ENCODE peak calls at places on chromosomes 7 and 10, in ten cellular contexts. M is left cardiac atrium, O is osteocyte, A is NCI-H460, Y is lung, U is kidney epithelial cell, X is globus pallidus, L is SK-N-MC, N is ELF-1, K is endothelial cell of umbilical vein. T is an unnamed sample.

GRCh38 chr10:27359792-27360320 is 119.3 kb upstream of the ACBD5 start:
- DNase-seq in M (no peak), O (no peak), A (no peak), Y (no peak), U (no peak), X (no peak), L (no peak), N (no peak), K (no peak), T (no peak)

GRCh38 chr10:59227136-59227673 is 50.8 kb downstream of the PHYHIPL start:
- DNase-seq in M (no peak), O (no peak), A (no peak), Y (no peak), U (no peak), X (peak; percentile 50), L (no peak), N (no peak), K (no peak), T (no peak)

GRCh38 chr7:149670288-149670687 is 103.1 kb downstream of the ZNF467 start:
- DNase-seq in M (peak; percentile 43), O (no peak), A (peak; percentile 27), Y (no peak), U (no peak), X (peak; percentile 70), L (peak; percentile 16), N (no peak), K (peak; percentile 55), T (peak; percentile 96)

GRCh38 chr10:22103701-22104100 is 100.2 kb upstream of the DNAJC1 start:
- DNase-seq in M (no peak), O (no peak), A (peak; percentile 13), Y (no peak), U (no peak), X (no peak), L (no peak), N (peak; percentile 12), K (peak; percentile 11), T (no peak)

GRCh38 chr7:1314021-1314907 is 81.6 kb downstream of the UNCX start:
- DNase-seq in M (no peak), O (no peak), A (no peak), Y (no peak), U (no peak), X (no peak), L (no peak), N (no peak), K (no peak), T (no peak)

GRCh38 chr7:26166681-26167266 is 14.8 kb downstream of the NFE2L3 start:
- DNase-seq in M (no peak), O (no peak), A (no peak), Y (no peak), U (no peak), X (no peak), L (no peak), N (peak; percentile 9), K (no peak), T (no peak)

GRCh38 chr10:15719899-15720634 is at the start of gene ITGA8:
- DNase-seq in M (no peak), O (no peak), A (no peak), Y (no peak), U (no peak), X (no peak), L (no peak), N (peak; percentile 82), K (peak; percentile 22), T (no peak)

GRCh38 chr7:33196194-33196593 is 66.8 kb downstream of the BBS9 start:
- DNase-seq in M (no peak), O (no peak), A (no peak), Y (no peak), U (no peak), X (no peak), L (no peak), N (no peak), K (no peak), T (no peak)

GRCh38 chr10:125719173-125720001 is at the start of gene EDRF1:
- DNase-seq in M (peak; percentile 98), O (peak; percentile 100), A (peak; percentile 99), Y (peak; percentile 99), U (peak; percentile 83), X (peak; percentile 97), L (peak; percentile 76), N (peak; percentile 100), K (peak; percentile 100), T (peak; percentile 99)

GRCh38 chr7:13262929-13263530 is 575.6 kb downstream of the ARL4A start:
- DNase-seq in M (no peak), O (no peak), A (peak; percentile 52), Y (no peak), U (no peak), X (peak; percentile 36), L (no peak), N (no peak), K (peak; percentile 70), T (peak; percentile 40)

GRCh38 chr7:52616552-52616951 is 418.9 kb upstream of the POM121L12 start:
- DNase-seq in M (no peak), O (no peak), A (no peak), Y (no peak), U (no peak), X (no peak), L (no peak), N (no peak), K (no peak), T (no peak)

GRCh38 chr10:102669206-102670064 is 25.2 kb downstream of the TRIM8 start:
- DNase-seq in M (peak; percentile 68), O (no peak), A (no peak), Y (peak; percentile 69), U (no peak), X (no peak), L (no peak), N (peak; percentile 70), K (no peak), T (no peak)

GRCh38 chr7:116792813-116793212 is 69.6 kb upstream of the CAPZA2 start:
- DNase-seq in M (no peak), O (no peak), A (no peak), Y (no peak), U (no peak), X (no peak), L (no peak), N (no peak), K (no peak), T (no peak)

GRCh38 chr10:75202321-75203096 is 8.1 kb upstream of the VDAC2 start:
- DNase-seq in M (peak; percentile 86), O (no peak), A (peak; percentile 14), Y (peak; percentile 48), U (no peak), X (no peak), L (no peak), N (no peak), K (no peak), T (no peak)

GRCh38 chr7:142420554-142421362 is 162.9 kb upstream of the PRSS58 start:
- DNase-seq in M (no peak), O (no peak), A (no peak), Y (no peak), U (no peak), X (no peak), L (no peak), N (peak; percentile 80), K (peak; percentile 23), T (no peak)

GRCh38 chr7:150784954-150785353 is 15.2 kb downstream of the TMEM176B start:
- DNase-seq in M (no peak), O (no peak), A (no peak), Y (no peak), U (no peak), X (no peak), L (no peak), N (no peak), K (no peak), T (no peak)

GRCh38 chr7:144063710-144064109 is 5.9 kb upstream of the OR2A25 start:
- DNase-seq in M (no peak), O (no peak), A (peak; percentile 5), Y (no peak), U (no peak), X (no peak), L (no peak), N (no peak), K (no peak), T (no peak)

GRCh38 chr10:72162978-72163377 is 52.8 kb upstream of the ANAPC16 start:
- DNase-seq in M (no peak), O (no peak), A (no peak), Y (no peak), U (no peak), X (no peak), L (no peak), N (no peak), K (peak; percentile 28), T (no peak)

GRCh38 chr10:104501449-104501848 is 139.6 kb upstream of the SORCS3 start:
- DNase-seq in M (no peak), O (no peak), A (no peak), Y (no peak), U (no peak), X (no peak), L (no peak), N (no peak), K (no peak), T (no peak)

GRCh38 chr10:43093423-43094090 is 16.7 kb downstream of the RET start:
- DNase-seq in M (no peak), O (no peak), A (no peak), Y (no peak), U (no peak), X (no peak), L (no peak), N (peak; percentile 79), K (no peak), T (no peak)

GRCh38 chr7:87599336-87599735 is 1.3 kb downstream of the ABCB1 start:
- DNase-seq in M (no peak), O (no peak), A (no peak), Y (no peak), U (no peak), X (no peak), L (no peak), N (no peak), K (no peak), T (no peak)

GRCh38 chr7:73429218-73429617 is 4.4 kb upstream of the FZD9 start:
- DNase-seq in M (no peak), O (no peak), A (no peak), Y (no peak), U (no peak), X (no peak), L (no peak), N (peak; percentile 74), K (no peak), T (no peak)

GRCh38 chr10:12689893-12690292 is 311.6 kb downstream of the CCDC3 start:
- DNase-seq in M (no peak), O (no peak), A (no peak), Y (no peak), U (no peak), X (no peak), L (no peak), N (no peak), K (no peak), T (no peak)

GRCh38 chr7:120089968-120090367 is 183.0 kb upstream of the KCND2 start:
- DNase-seq in M (no peak), O (no peak), A (peak; percentile 23), Y (no peak), U (no peak), X (no peak), L (no peak), N (peak; percentile 51), K (no peak), T (no peak)

GRCh38 chr10:98446121-98446655 is 547 bp downstream of the HPS1 start:
- DNase-seq in M (no peak), O (peak; percentile 84), A (no peak), Y (no peak), U (no peak), X (peak; percentile 29), L (no peak), N (peak; percentile 30), K (peak; percentile 36), T (peak; percentile 71)

GRCh38 chr10:31153692-31154091 is 122.0 kb upstream of the ZNF438 start:
- DNase-seq in M (no peak), O (no peak), A (no peak), Y (no peak), U (no peak), X (no peak), L (no peak), N (no peak), K (no peak), T (no peak)

GRCh38 chr10:109899578-109900355 is 23.5 kb downstream of the XPNPEP1 start:
- DNase-seq in M (no peak), O (no peak), A (no peak), Y (no peak), U (no peak), X (no peak), L (no peak), N (no peak), K (peak; percentile 80), T (no peak)

GRCh38 chr7:28748934-28749584 is 209.1 kb downstream of the TRIL start:
- DNase-seq in M (peak; percentile 32), O (no peak), A (peak; percentile 48), Y (no peak), U (no peak), X (no peak), L (no peak), N (no peak), K (peak; percentile 71), T (no peak)

T was measured in G401.